ENCODE peak calls at places on chromosomes 4 and X, in eight cellular contexts. D, U, A, V, N, W, Z and Q are unnamed samples.

GRCh38 chr4:10015140-10015753 is 6.0 kb downstream of the SLC2A9 start:
- DNase-seq in D (no peak), U (peak; percentile 79), A (peak; percentile 62), V (no peak), N (no peak), W (peak; percentile 73), Z (peak; percentile 69), Q (peak; percentile 59)

GRCh38 chr4:12118651-12119213 is 690.0 kb upstream of the HS3ST1 start:
- DNase-seq in D (no peak), U (no peak), A (no peak), V (no peak), N (no peak), W (no peak), Z (no peak), Q (no peak)

GRCh38 chr4:107900508-107900907 is 30.8 kb upstream of the CYP2U1 start:
- DNase-seq in D (no peak), U (no peak), A (no peak), V (no peak), N (no peak), W (no peak), Z (no peak), Q (no peak)

GRCh38 chrX:39650883-39651282 is 446.9 kb downstream of the BCOR start:
- DNase-seq in D (no peak), U (no peak), A (peak; percentile 76), V (no peak), N (no peak), W (no peak), Z (no peak), Q (no peak)

GRCh38 chr4:123564758-123565346 is 168.3 kb downstream of the SPRY1 start:
- DNase-seq in D (no peak), U (peak; percentile 78), A (peak; percentile 53), V (peak; percentile 57), N (peak; percentile 46), W (peak; percentile 79), Z (no peak), Q (peak; percentile 78)

GRCh38 chrX:150032742-150033141 is 94.5 kb upstream of the EOLA2 start:
- DNase-seq in D (no peak), U (no peak), A (no peak), V (no peak), N (no peak), W (no peak), Z (no peak), Q (peak; percentile 60)

GRCh38 chr4:24856586-24856985 is 56.3 kb downstream of the CCDC149 start:
- DNase-seq in D (no peak), U (no peak), A (no peak), V (no peak), N (peak; percentile 13), W (no peak), Z (no peak), Q (no peak)

GRCh38 chr4:26464420-26465095 is 25.7 kb downstream of the CCKAR start:
- DNase-seq in D (no peak), U (no peak), A (no peak), V (no peak), N (no peak), W (no peak), Z (no peak), Q (no peak)

GRCh38 chrX:148599404-148599803 is 99.0 kb downstream of the AFF2 start:
- DNase-seq in D (no peak), U (no peak), A (no peak), V (no peak), N (no peak), W (no peak), Z (no peak), Q (no peak)

GRCh38 chr4:175419120-175419774 is 392.8 kb downstream of the GPM6A start:
- DNase-seq in D (no peak), U (no peak), A (no peak), V (no peak), N (no peak), W (no peak), Z (no peak), Q (no peak)

GRCh38 chr4:40909363-40909876 is 159.7 kb downstream of the NSUN7 start:
- DNase-seq in D (no peak), U (no peak), A (peak; percentile 74), V (no peak), N (no peak), W (no peak), Z (no peak), Q (no peak)

GRCh38 chrX:38856670-38857069 is 55.4 kb downstream of the MID1IP1 start:
- DNase-seq in D (no peak), U (no peak), A (no peak), V (no peak), N (no peak), W (no peak), Z (no peak), Q (no peak)

GRCh38 chrX:635428-636192 is 5.0 kb downstream of the SHOX start:
- DNase-seq in D (peak; percentile 32), U (peak; percentile 66), A (no peak), V (no peak), N (no peak), W (no peak), Z (no peak), Q (no peak)

GRCh38 chr4:55386073-55386472 is 9.7 kb upstream of the TMEM165 start:
- DNase-seq in D (no peak), U (peak; percentile 52), A (no peak), V (no peak), N (no peak), W (no peak), Z (no peak), Q (no peak)

GRCh38 chrX:22665818-22666217 is 333.9 kb upstream of the DDX53 start:
- DNase-seq in D (no peak), U (no peak), A (no peak), V (no peak), N (no peak), W (no peak), Z (no peak), Q (no peak)

DNA sequence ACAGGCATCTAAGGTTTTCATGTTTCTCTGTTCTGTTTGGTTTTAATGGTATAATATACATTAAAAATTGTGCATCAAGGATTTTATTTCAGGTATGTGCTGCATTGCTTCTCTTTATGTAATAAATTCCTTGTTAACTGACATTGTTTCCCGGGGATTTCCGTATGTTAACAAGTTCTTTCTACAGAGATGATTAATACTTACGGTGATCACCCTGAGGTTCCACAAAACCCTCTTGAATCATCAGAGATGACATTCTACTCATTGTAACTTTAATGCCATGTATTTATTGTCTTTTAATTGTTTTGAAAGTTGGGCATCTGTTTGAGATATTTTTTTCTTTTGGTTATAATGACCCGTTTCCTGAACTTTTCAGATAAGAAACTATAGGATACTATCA is 37.5 kb downstream of the ARHGAP10 start:
- DNase-seq in D (no peak), U (no peak), A (no peak), V (no peak), N (no peak), W (no peak), Z (no peak), Q (no peak)
- H3K4me1 ChIP-seq in D (no peaks in the 10 kb centered on the region), U (no peaks in the 10 kb centered on the region), A (peaks cover 20% of the 10 kb centered on the region), V (no peaks in the 10 kb centered on the region), N (peaks cover 49% of the 10 kb centered on the region), W (peaks cover 25% of the 10 kb centered on the region), Z (peaks cover 7% of the 10 kb centered on the region), Q (no peaks in the 10 kb centered on the region)

GRCh38 chrX:139725720-139726119 is 17.8 kb upstream of the MCF2 start:
- DNase-seq in D (no peak), U (no peak), A (no peak), V (no peak), N (no peak), W (no peak), Z (no peak), Q (no peak)

GRCh38 chrX:139720136-139720535 is 12.2 kb upstream of the MCF2 start:
- DNase-seq in D (no peak), U (peak; percentile 50), A (no peak), V (no peak), N (no peak), W (no peak), Z (no peak), Q (no peak)

GRCh38 chrX:139720979-139721378 is 13.0 kb upstream of the MCF2 start:
- DNase-seq in D (no peak), U (no peak), A (no peak), V (no peak), N (no peak), W (no peak), Z (no peak), Q (no peak)

GRCh38 chrX:139724626-139725025 is 16.7 kb upstream of the MCF2 start:
- DNase-seq in D (no peak), U (no peak), A (no peak), V (no peak), N (no peak), W (no peak), Z (no peak), Q (no peak)
- H3K27me3 ChIP-seq in D (no peaks in the 10 kb centered on the region), U (no peaks in the 10 kb centered on the region), A (no peaks in the 10 kb centered on the region), V (no peaks in the 10 kb centered on the region), N (no peaks in the 10 kb centered on the region), W (no peaks in the 10 kb centered on the region), Z (no peaks in the 10 kb centered on the region), Q (no peaks in the 10 kb centered on the region)

DNA sequence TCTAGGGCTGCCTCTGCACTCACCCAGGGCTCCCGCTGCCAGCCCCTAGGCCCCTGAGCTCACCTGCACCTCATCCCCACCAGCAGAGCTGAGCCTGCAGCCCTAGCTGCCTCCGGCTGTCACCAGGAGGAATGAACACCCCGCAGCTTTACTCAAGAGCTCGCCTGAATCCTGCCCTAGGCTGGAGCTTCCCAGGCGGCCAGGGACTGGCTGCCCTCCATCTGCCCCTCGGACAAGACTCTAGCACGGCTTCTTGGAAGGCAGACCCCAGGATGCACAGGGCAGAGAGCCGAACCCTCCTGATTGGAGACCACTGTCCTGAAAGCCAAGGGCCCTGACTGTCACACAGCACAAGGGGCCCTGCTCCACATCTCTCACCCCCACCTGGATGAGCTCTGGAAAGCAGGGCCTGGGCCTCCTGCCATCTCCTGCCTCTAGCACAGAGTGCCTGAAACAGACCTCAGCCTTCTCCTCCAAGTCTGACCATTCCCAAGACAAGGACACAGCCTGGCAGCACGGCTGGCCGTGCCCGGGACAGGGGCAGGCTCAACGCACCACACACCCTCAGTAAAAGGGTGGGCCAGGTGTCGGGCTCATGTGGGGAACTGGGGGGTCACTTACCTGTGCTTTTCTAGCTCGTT is 4.4 kb downstream of the MXD4 start:
- DNase-seq in D (peak; percentile 76), U (no peak), A (peak; percentile 8), V (no peak), N (peak; percentile 5), W (peak; percentile 36), Z (peak; percentile 53), Q (peak; percentile 6)
- H3K4me1 ChIP-seq in D (peaks cover 87% of the 10 kb centered on the region), U (no peaks in the 10 kb centered on the region), A (peaks cover 8% of the 10 kb centered on the region), V (peaks cover 15% of the 10 kb centered on the region), N (peaks cover 76% of the 10 kb centered on the region), W (peaks cover 66% of the 10 kb centered on the region), Z (peaks cover 28% of the 10 kb centered on the region), Q (no peaks in the 10 kb centered on the region)

GRCh38 chrX:153925739-153926593 is at the start of gene ARHGAP4:
- DNase-seq in D (peak; percentile 92), U (peak; percentile 39), A (no peak), V (peak; percentile 46), N (no peak), W (no peak), Z (peak; percentile 66), Q (peak; percentile 55)

GRCh38 chrX:153926863-153927685 is 1.0 kb upstream of the ARHGAP4 start:
- DNase-seq in D (peak; percentile 96), U (peak; percentile 61), A (peak; percentile 70), V (peak; percentile 87), N (peak; percentile 57), W (peak; percentile 32), Z (peak; percentile 76), Q (peak; percentile 78)

GRCh38 chrX:153926594-153926862 is 464 bp upstream of the ARHGAP4 start:
- DNase-seq in D (no peak), U (no peak), A (no peak), V (no peak), N (no peak), W (no peak), Z (no peak), Q (no peak)

GRCh38 chrX:153924149-153924861 is 1.8 kb downstream of the ARHGAP4 start:
- DNase-seq in D (peak; percentile 88), U (no peak), A (peak; percentile 73), V (peak; percentile 78), N (no peak), W (peak; percentile 67), Z (peak; percentile 72), Q (peak; percentile 81)

GRCh38 chrX:153925387-153925738 is 701 bp downstream of the ARHGAP4 start:
- DNase-seq in D (no peak), U (no peak), A (no peak), V (no peak), N (no peak), W (no peak), Z (no peak), Q (no peak)
- H3K27me3 ChIP-seq in D (no peaks in the 10 kb centered on the region), U (no peaks in the 10 kb centered on the region), A (no peaks in the 10 kb centered on the region), V (no peaks in the 10 kb centered on the region), N (no peaks in the 10 kb centered on the region), W (no peaks in the 10 kb centered on the region), Z (no peaks in the 10 kb centered on the region), Q (no peaks in the 10 kb centered on the region)